ENCODE peak calls at places on chromosome 21, in five cellular contexts. A is GM23248, Y is HT1080, G is mammary epithelial cell, M is AG20443. C is an unnamed sample.
A peak's percentile ranks its signal among the peaks of the same experiment; 100 is the strongest.

GRCh38 chr21:27476696-27477095 is 509.8 kb upstream of the ADAMTS5 start:
- DNase-seq in Y (no peak), G (no peak), A (peak; percentile 65), M (peak; percentile 47), C (no peak)

GRCh38 chr21:31366825-31367224 is 22.8 kb upstream of the TIAM1 start:
- DNase-seq in G (peak; percentile 95), M (no peak), Y (peak; percentile 93), A (peak; percentile 70), C (no peak)

GRCh38 chr21:38295997-38296764 is 39.4 kb downstream of the KCNJ15 start:
- DNase-seq in A (peak; percentile 57), G (no peak), M (no peak), Y (no peak), C (no peak)

GRCh38 chr21:35340273-35340672 is 291.2 kb upstream of the RUNX1 start:
- DNase-seq in A (no peak), G (no peak), Y (no peak), M (no peak), C (no peak)

GRCh38 chr21:15743593-15743992 is 13.8 kb downstream of the USP25 start:
- DNase-seq in G (peak; percentile 14), A (no peak), M (no peak), Y (no peak), C (no peak)

GRCh38 chr21:33112151-33112550 is 42.2 kb downstream of the OLIG1 start:
- DNase-seq in Y (no peak), M (no peak), G (no peak), A (no peak), C (no peak)

GRCh38 chr21:33229099-33229775 is 501 bp upstream of the IFNAR2 start:
- DNase-seq in A (no peak), G (no peak), Y (no peak), M (no peak), C (no peak)

GRCh38 chr21:38982096-38982495 is 176.4 kb downstream of the ETS2 start:
- DNase-seq in A (no peak), M (peak; percentile 35), Y (peak; percentile 10), G (no peak), C (peak; percentile 23)

GRCh38 chr21:35020902-35021301 is 28.2 kb downstream of the RUNX1 start:
- DNase-seq in M (peak; percentile 48), A (peak; percentile 66), Y (peak; percentile 53), G (peak; percentile 51), C (no peak)

GRCh38 chr21:30028537-30028936 is 88.7 kb upstream of the GRIK1 start:
- DNase-seq in Y (no peak), M (no peak), G (no peak), A (no peak), C (no peak)

GRCh38 chr21:16169102-16169511 is 439.3 kb downstream of the USP25 start:
- DNase-seq in M (peak; percentile 23), A (peak; percentile 55), G (no peak), Y (no peak), C (no peak)

GRCh38 chr21:31543191-31543590 is 116.3 kb upstream of the SOD1 start:
- DNase-seq in A (no peak), G (peak; percentile 48), M (no peak), Y (peak; percentile 42), C (no peak)

GRCh38 chr21:42561742-42562141 is 48.1 kb downstream of the SLC37A1 start:
- DNase-seq in G (no peak), Y (no peak), M (no peak), A (no peak), C (no peak)

GRCh38 chr21:45892156-45892919 is 89.2 kb upstream of the COL6A1 start:
- DNase-seq in G (no peak), Y (no peak), M (no peak), A (no peak), C (no peak)

GRCh38 chr21:44932366-44933181 is 7.3 kb upstream of the SLX9 start:
- DNase-seq in Y (no peak), M (peak; percentile 83), G (no peak), A (peak; percentile 72), C (peak; percentile 79)

GRCh38 chr21:17386498-17386897 is 126.3 kb upstream of the CXADR start:
- DNase-seq in G (no peak), M (no peak), Y (no peak), A (no peak), C (no peak)

GRCh38 chr21:46146856-46147255 is 8.5 kb downstream of the FTCD start:
- DNase-seq in A (no peak), Y (no peak), G (no peak), M (no peak), C (peak; percentile 23)

GRCh38 chr21:38351176-38351959 is 94.6 kb downstream of the KCNJ15 start:
- DNase-seq in G (no peak), M (no peak), Y (no peak), A (peak; percentile 23), C (no peak)

GRCh38 chr21:25700741-25701140 is 34.0 kb downstream of the ATP5PF start:
- DNase-seq in A (no peak), G (peak; percentile 61), M (no peak), Y (no peak), C (no peak)

GRCh38 chr21:18204931-18205330 is 39.7 kb upstream of the CHODL start:
- DNase-seq in Y (peak; percentile 15), A (no peak), G (no peak), M (no peak), C (no peak)

GRCh38 chr21:38134084-38134873 is 122.5 kb upstream of the KCNJ15 start:
- DNase-seq in G (no peak), Y (no peak), A (peak; percentile 17), M (no peak), C (no peak)

GRCh38 chr21:43917515-43918384 is 52.7 kb downstream of the AGPAT3 start:
- DNase-seq in Y (no peak), A (no peak), M (no peak), G (peak; percentile 26), C (peak; percentile 31)

GRCh38 chr21:42376338-42376982 is 10.1 kb upstream of the TFF1 start:
- DNase-seq in Y (no peak), M (no peak), A (peak; percentile 17), G (no peak), C (no peak)

GRCh38 chr21:45012661-45013270 is 61.6 kb upstream of the ADARB1 start:
- DNase-seq in M (no peak), G (peak; percentile 87), A (no peak), Y (no peak), C (no peak)

GRCh38 chr21:36542312-36543101 is 62.6 kb upstream of the CLDN14 start:
- DNase-seq in Y (no peak), G (no peak), M (no peak), A (no peak), C (no peak)

GRCh38 chr21:43734131-43734634 is 15.3 kb downstream of the PDXK start:
- DNase-seq in G (no peak), A (no peak), Y (no peak), M (no peak), C (no peak)

GRCh38 chr21:46098303-46099141 is 610 bp downstream of the COL6A2 start:
- DNase-seq in M (peak; percentile 61), A (peak; percentile 47), Y (no peak), G (no peak), C (peak; percentile 48)

GRCh38 chr21:37207441-37208009 is 59.6 kb downstream of the VPS26C start:
- DNase-seq in Y (peak; percentile 21), G (peak; percentile 57), M (peak; percentile 68), A (peak; percentile 77), C (no peak)

GRCh38 chr21:44511219-44511937 is 28.6 kb downstream of the KRTAP10-1 start:
- DNase-seq in Y (no peak), M (no peak), A (no peak), G (no peak), C (no peak)

GRCh38 chr21:43340491-43341348 is 86.2 kb downstream of the SIK1 start:
- DNase-seq in M (peak; percentile 90), A (peak; percentile 85), G (peak; percentile 59), Y (peak; percentile 72), C (no peak)

GRCh38 chr21:46096997-46097825 is 701 bp upstream of the COL6A2 start:
- DNase-seq in M (peak; percentile 42), G (no peak), Y (no peak), A (peak; percentile 60), C (peak; percentile 57)

GRCh38 chr21:38308010-38308784 is 51.4 kb downstream of the KCNJ15 start:
- DNase-seq in M (peak; percentile 45), Y (no peak), A (peak; percentile 60), G (no peak), C (no peak)

GRCh38 chr21:26423506-26423905 is 149.6 kb downstream of the CYYR1 start:
- DNase-seq in Y (no peak), A (no peak), G (no peak), M (no peak), C (no peak)

C was measured in natural killer cell treated with Interleukin-12 subunit alpha and Interleukin-12 subunit beta and Interleukin-15 and Interleukin-18, amount 100 ng/mL, for 72 hours.